ENCODE peak calls at places on chromosomes 1 and 21, in five cellular contexts. E is heart right ventricle, J is tibial artery, P is gastrocnemius medialis, U is cardiac muscle cell. A is an unnamed sample.

GRCh38 chr21:43728467-43729390 is 9.8 kb downstream of the PDXK start:
- DNase-seq in E (peak; percentile 95), J (peak; percentile 99), P (peak; percentile 83), U (peak; percentile 100), A (no peak)

GRCh38 chr1:212518188-212518951 is 85.7 kb downstream of the NENF start:
- DNase-seq in E (peak; percentile 85), J (peak; percentile 79), P (no peak), U (peak; percentile 79), A (no peak)

GRCh38 chr1:232470711-232471110 is 159.2 kb downstream of the SIPA1L2 start:
- DNase-seq in E (no peak), J (no peak), P (no peak), U (no peak), A (no peak)

GRCh38 chr1:14939527-14940284 is 213.8 kb upstream of the TMEM51 start:
- DNase-seq in E (no peak), J (no peak), P (no peak), U (peak; percentile 63), A (no peak)

GRCh38 chr1:190479028-190479427 is 1.4 kb upstream of the BRINP3 start:
- DNase-seq in E (no peak), J (no peak), P (no peak), U (peak; percentile 48), A (no peak)

GRCh38 chr21:44298301-44298700 is 1.6 kb upstream of the PFKL start:
- DNase-seq in E (no peak), J (no peak), P (no peak), U (no peak), A (no peak)

GRCh38 chr1:192225713-192226112 is 67.5 kb downstream of the RGS18 start:
- DNase-seq in E (no peak), J (no peak), P (no peak), U (peak; percentile 89), A (no peak)

GRCh38 chr1:171460018-171460585 is 25.2 kb upstream of the PRRC2C start:
- DNase-seq in E (no peak), J (no peak), P (no peak), U (no peak), A (peak; percentile 29)

GRCh38 chr1:153071511-153071910 is at the start of gene SPRR2B:
- DNase-seq in E (no peak), J (no peak), P (no peak), U (no peak), A (no peak)

GRCh38 chr1:220976390-220976789 is 97.1 kb downstream of the HLX start:
- DNase-seq in E (no peak), J (no peak), P (no peak), U (no peak), A (no peak)

GRCh38 chr1:942411-942821 is 16.6 kb downstream of the NOC2L start:
- DNase-seq in E (no peak), J (no peak), P (no peak), U (peak; percentile 51), A (no peak)

GRCh38 chr1:31782066-31782762 is 18.1 kb upstream of the ADGRB2 start:
- DNase-seq in E (no peak), J (no peak), P (no peak), U (no peak), A (no peak)

GRCh38 chr1:1615256-1616044 is at the start of gene MIB2:
- DNase-seq in E (peak; percentile 93), J (peak; percentile 96), P (peak; percentile 91), U (peak; percentile 97), A (peak; percentile 97)

GRCh38 chr1:17874231-17874630 is 119.1 kb downstream of the ACTL8 start:
- DNase-seq in E (no peak), J (no peak), P (no peak), U (peak; percentile 88), A (no peak)

GRCh38 chr1:23629728-23630290 is 61.8 kb upstream of the RPL11 start:
- DNase-seq in E (no peak), J (no peak), P (no peak), U (no peak), A (no peak)

GRCh38 chr1:147225193-147225730 is at the start of gene FMO5:
- DNase-seq in E (peak; percentile 64), J (peak; percentile 84), P (peak; percentile 50), U (peak; percentile 79), A (peak; percentile 56)

GRCh38 chr1:230230273-230230672 is 163.2 kb downstream of the GALNT2 start:
- DNase-seq in E (no peak), J (peak; percentile 85), P (no peak), U (no peak), A (no peak)

GRCh38 chr1:19033926-19034680 is 77.6 kb upstream of the IFFO2 start:
- DNase-seq in E (no peak), J (peak; percentile 51), P (no peak), U (no peak), A (peak; percentile 32)

GRCh38 chr1:158329807-158330206 is 1.5 kb downstream of the CD1B start:
- DNase-seq in E (no peak), J (no peak), P (no peak), U (peak; percentile 0), A (no peak)

GRCh38 chr1:40362699-40363098 is 10.8 kb upstream of the SMAP2 start:
- DNase-seq in E (no peak), J (no peak), P (no peak), U (peak; percentile 70), A (no peak)

GRCh38 chr1:195569934-195570333 is 1038.3 kb downstream of the KCNT2 start:
- DNase-seq in E (no peak), J (no peak), P (no peak), U (no peak), A (no peak)

GRCh38 chr1:218030846-218031245 is 254.2 kb upstream of the RRP15 start:
- DNase-seq in E (no peak), J (no peak), P (no peak), U (no peak), A (no peak)

GRCh38 chr1:158686430-158687009 is at the start of gene SPTA1:
- DNase-seq in E (no peak), J (no peak), P (no peak), U (peak; percentile 66), A (no peak)

GRCh38 chr1:180586671-180587155 is 27.9 kb downstream of the OVAAL start:
- DNase-seq in E (no peak), J (no peak), P (no peak), U (peak; percentile 46), A (peak; percentile 43)

GRCh38 chr1:225526878-225527277 is 99.0 kb upstream of the LBR start:
- DNase-seq in E (no peak), J (no peak), P (no peak), U (peak; percentile 33), A (no peak)

GRCh38 chr1:225527575-225527974 is 99.7 kb upstream of the LBR start:
- DNase-seq in E (no peak), J (no peak), P (no peak), U (no peak), A (no peak)

GRCh38 chr1:225524570-225524969 is 96.7 kb upstream of the LBR start:
- DNase-seq in E (no peak), J (no peak), P (no peak), U (no peak), A (no peak)

GRCh38 chr1:225523214-225523613 is 95.4 kb upstream of the LBR start:
- DNase-seq in E (no peak), J (no peak), P (no peak), U (no peak), A (no peak)

GRCh38 chr1:225525377-225525776 is 97.5 kb upstream of the LBR start:
- DNase-seq in E (no peak), J (no peak), P (no peak), U (no peak), A (no peak)
- H3K4me3 ChIP-seq in E (no peak overlapping the region), J (no peak overlapping the region), P (no peak overlapping the region), U (no peak overlapping the region), A (no peak overlapping the region)

DNA sequence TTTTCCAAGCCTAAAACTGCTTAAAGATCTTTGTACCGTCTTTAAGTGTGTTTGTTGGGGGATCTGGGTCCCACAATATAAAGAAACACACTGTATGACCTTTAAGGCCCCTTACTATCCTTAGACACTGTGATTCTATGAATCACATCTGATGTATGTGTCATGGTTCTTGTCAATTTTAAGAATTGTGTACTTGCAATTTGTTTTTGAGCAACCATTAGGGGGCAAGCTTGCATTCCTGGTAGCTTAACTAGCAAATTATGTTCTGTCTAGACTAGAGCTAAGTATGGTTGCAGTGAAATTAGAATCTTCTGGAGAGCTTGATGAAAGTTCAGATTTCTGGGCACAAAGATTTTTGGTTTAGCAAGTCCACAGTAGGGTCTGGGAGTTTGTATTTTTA is 219.5 kb downstream of the TPR start:
- DNase-seq in E (peak; percentile 9), J (no peak), P (no peak), U (peak; percentile 75), A (peak; percentile 28)
- TF ChIP-seq CTCF in E (peak; percentile 48), J (peak; percentile 13), P (no peak), U (peak; percentile 70), A (peak; percentile 55)

GRCh38 chr1:46768445-46768844 is 30.4 kb upstream of the CYP4B1 start:
- DNase-seq in E (no peak), J (no peak), P (no peak), U (no peak), A (no peak)

GRCh38 chr1:46774297-46774696 is 24.5 kb upstream of the CYP4B1 start:
- DNase-seq in E (no peak), J (no peak), P (no peak), U (no peak), A (no peak)

GRCh38 chr1:46770541-46770940 is 28.3 kb upstream of the CYP4B1 start:
- DNase-seq in E (no peak), J (no peak), P (no peak), U (no peak), A (no peak)

GRCh38 chr1:46769028-46769740 is 29.7 kb upstream of the CYP4B1 start:
- DNase-seq in E (no peak), J (no peak), P (no peak), U (no peak), A (no peak)

DNA sequence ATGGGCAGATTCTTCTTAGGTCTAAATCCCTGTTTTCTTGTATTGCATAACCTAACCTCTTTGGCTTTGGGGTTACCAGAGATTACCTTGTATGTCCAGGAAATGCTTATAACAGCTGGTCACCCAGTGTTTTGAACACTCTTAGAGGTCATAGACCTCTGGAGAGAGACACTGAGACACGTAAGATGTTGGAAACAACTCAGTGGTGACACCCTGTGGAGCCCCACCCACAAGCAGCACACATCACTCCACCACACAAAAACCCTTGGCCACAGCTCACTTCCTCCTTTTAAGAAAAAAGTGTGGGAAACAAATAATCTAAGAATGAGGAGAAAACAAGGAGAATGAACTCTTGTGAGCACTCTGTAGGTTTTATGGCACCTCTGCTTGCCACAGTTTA is 26.3 kb upstream of the CYP4B1 start:
- DNase-seq in E (no peak), J (no peak), P (peak; percentile 8), U (no peak), A (no peak)
- H3K9me3 ChIP-seq in E (peaks cover 54% of the 10 kb centered on the region), J (no peaks in the 10 kb centered on the region), P (peaks cover 5% of the 10 kb centered on the region), U (no peaks in the 10 kb centered on the region), A (peaks cover 7% of the 10 kb centered on the region)

GRCh38 chr1:65795311-65795710 is 2.6 kb downstream of the PDE4B start:
- DNase-seq in E (no peak), J (no peak), P (no peak), U (no peak), A (no peak)

GRCh38 chr1:65804584-65804983 is 11.9 kb downstream of the PDE4B start:
- DNase-seq in E (no peak), J (no peak), P (no peak), U (no peak), A (no peak)

DNA sequence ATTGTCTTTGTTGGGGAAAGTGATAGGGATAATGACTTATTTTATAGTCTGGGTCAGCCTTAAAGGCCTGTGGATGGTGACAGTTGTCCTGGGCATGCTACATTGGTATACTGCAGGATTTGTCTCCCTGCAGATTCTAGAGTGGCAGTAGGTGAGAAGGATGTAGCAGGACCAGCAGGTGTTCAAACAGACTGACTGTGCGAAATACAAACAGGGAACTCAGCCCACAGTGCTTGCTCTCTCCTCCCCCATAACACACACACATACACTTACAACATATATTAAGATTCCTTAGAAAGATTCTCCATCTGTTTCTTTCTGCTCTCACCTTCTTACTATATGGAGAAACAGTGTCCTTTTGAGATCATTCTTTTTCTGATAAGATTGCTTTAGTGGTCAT is 6.9 kb downstream of the PDE4B start:
- DNase-seq in E (no peak), J (no peak), P (no peak), U (no peak), A (no peak)
- H3K4me3 ChIP-seq in E (no peak overlapping the region), J (no peak overlapping the region), P (no peak overlapping the region), U (no peak overlapping the region), A (no peak overlapping the region)